ENCODE peak calls at places on chromosomes 7 and 10, in four cellular contexts. T is cardiac muscle cell, W is GM23338, J is BJ. L is an unnamed sample.

GRCh38 chr7:103031781-103032180 is 42.8 kb downstream of the FBXL13 start:
- DNase-seq in T (no peak), W (no peak), J (no peak), L (no peak)

GRCh38 chr7:16492513-16493062 is 27.1 kb upstream of the SOSTDC1 start:
- DNase-seq in W (no peak), J (no peak), T (peak), L (no peak)

GRCh38 chr7:80307251-80307856 is 172.7 kb downstream of the GNAI1 start:
- DNase-seq in W (no peak), T (peak), J (peak), L (no peak)

GRCh38 chr7:2754086-2754485 is 66.1 kb downstream of the AMZ1 start:
- DNase-seq in T (no peak), W (no peak), J (no peak), L (no peak)

GRCh38 chr7:1910827-1911226 is 240.8 kb downstream of the ELFN1 start:
- DNase-seq in J (no peak), W (no peak), T (peak), L (no peak)

GRCh38 chr10:109931153-109931552 is 7.8 kb upstream of the XPNPEP1 start:
- DNase-seq in J (no peak), W (no peak), T (peak), L (no peak)

GRCh38 chr10:18647945-18648344 is 3.4 kb downstream of the NSUN6 start:
- DNase-seq in W (no peak), J (no peak), T (no peak), L (no peak)

GRCh38 chr10:132840698-132841097 is 54.8 kb upstream of the NKX6-2 start:
- DNase-seq in T (no peak), W (no peak), J (no peak), L (no peak)

GRCh38 chr7:83427929-83428328 is 221.0 kb downstream of the SEMA3E start:
- DNase-seq in J (no peak), T (no peak), W (peak), L (no peak)

GRCh38 chr7:25619963-25620799 is 391.9 kb upstream of the NPVF start:
- DNase-seq in J (no peak), T (peak), W (no peak), L (no peak)

GRCh38 chr7:128844777-128845311 is 14.6 kb downstream of the FLNC start:
- DNase-seq in W (no peak), T (no peak), J (no peak), L (no peak)

GRCh38 chr7:128841171-128841690 is 11.0 kb downstream of the FLNC start:
- DNase-seq in W (no peak), T (no peak), J (no peak), L (no peak)

GRCh38 chr7:128841961-128842673 is 11.9 kb downstream of the FLNC start:
- DNase-seq in W (peak), J (no peak), T (peak), L (no peak)

GRCh38 chr7:128843938-128844621 is 13.9 kb downstream of the FLNC start:
- DNase-seq in T (no peak), W (no peak), J (no peak), L (no peak)

DNA sequence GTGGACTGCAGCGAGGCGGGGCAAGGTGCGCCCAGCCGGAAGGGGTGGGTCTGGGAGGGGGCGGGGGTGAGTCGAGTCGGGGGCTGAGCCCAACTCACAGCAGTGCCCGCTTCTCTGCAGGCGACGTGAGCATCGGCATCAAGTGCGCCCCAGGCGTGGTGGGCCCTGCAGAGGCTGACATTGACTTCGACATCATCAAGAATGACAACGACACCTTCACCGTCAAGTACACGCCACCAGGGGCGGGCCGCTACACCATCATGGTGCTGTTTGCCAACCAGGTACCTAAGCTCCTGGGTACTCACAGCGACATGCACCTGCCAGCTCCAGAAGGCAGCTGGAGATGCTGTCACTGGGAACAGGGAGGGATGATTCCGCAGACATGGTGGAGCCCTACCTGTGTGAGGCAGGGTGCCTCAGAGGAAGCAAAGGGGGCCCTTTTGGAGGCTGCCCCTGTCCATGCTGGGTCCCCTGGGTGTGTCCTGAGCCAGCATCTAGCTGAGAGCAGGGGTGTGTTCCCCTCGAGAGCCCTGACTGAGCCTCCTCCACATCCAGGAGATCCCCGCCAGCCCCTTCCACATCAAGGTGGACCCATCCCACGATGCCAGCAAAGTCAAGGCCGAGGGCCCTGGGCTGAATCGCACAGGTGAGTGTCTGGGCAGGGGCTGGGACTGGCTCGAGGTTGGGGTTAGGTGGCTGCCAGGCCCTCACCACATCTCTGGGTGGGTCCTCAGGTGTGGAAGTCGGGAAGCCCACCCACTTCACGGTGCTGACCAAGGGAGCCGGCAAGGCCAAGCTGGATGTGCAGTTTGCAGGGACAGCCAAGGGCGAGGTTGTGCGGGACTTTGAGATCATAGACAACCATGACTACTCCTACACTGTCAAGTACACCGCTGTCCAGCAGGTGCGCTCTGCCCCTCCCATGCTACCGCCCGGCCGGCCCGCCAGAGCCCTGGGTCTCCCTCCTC is 12.8 kb downstream of the FLNC start:
- DNase-seq in W (no peak), T (no peak), J (no peak), L (no peak)
- TF ChIP-seq CTCF in W (no peak), T (no peak), J (no peak), L (no peak)

GRCh38 chr7:109092268-109092667 is 522.6 kb downstream of the DNAJB9 start:
- DNase-seq in W (peak), T (no peak), J (no peak), L (no peak)
- TF ChIP-seq CTCF in W (peak), T (peak), J (no peak), L (peak)

DNA sequence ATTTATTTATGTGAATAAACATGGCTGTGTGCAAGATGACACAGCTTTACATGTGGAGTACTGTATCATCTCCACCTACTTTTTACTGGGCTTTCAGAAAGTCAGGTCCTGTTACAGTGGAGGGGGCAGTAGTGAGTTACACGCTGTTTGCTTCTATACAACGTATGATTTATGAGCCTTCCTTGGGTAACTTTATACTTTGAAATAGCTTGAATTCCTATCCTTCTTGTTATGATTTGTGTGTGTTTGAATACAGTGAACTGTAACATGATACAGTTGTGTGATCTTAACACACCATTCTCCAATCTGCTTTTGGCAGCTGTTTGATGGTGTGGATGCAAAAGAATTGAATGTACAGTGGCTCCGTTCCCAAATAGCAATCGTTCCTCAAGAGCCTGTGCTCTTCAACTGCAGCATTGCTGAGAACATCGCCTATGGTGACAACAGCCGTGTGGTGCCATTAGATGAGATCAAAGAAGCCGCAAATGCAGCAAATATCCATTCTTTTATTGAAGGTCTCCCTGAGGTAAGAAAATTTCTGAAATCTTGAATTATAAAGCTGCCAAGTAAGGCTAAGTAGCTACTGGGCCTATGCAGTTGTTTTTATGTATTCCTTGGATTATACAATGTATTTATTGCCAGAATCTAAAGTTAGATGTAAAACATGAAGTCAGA is 41.6 kb downstream of the SP8 start:
- DNase-seq in W (peak), T (no peak), J (no peak), L (no peak)
- TF ChIP-seq CTCF in W (peak), T (no peak), J (no peak), L (peak)

GRCh38 chr7:55536619-55537457 is 35.5 kb downstream of the VOPP1 start:
- DNase-seq in J (no peak), W (no peak), T (no peak), L (no peak)
- TF ChIP-seq CTCF in J (no peak), W (no peak), T (no peak), L (no peak)

GRCh38 chr7:127066974-127067373 is 185.8 kb downstream of the GRM8 start:
- DNase-seq in W (peak), J (no peak), T (no peak), L (no peak)
- TF ChIP-seq CTCF in W (peak), J (no peak), T (no peak), L (peak)

GRCh38 chr10:68074775-68075549 is at the start of gene HERC4:
- DNase-seq in T (peak), W (peak), J (peak), L (peak)

GRCh38 chr10:68073631-68074403 is 1.3 kb downstream of the HERC4 start:
- DNase-seq in J (no peak), W (no peak), T (peak), L (no peak)

GRCh38 chr10:68077026-68077425 is 1.9 kb upstream of the HERC4 start:
- DNase-seq in T (no peak), J (no peak), W (no peak), L (no peak)

GRCh38 chr10:68075550-68076004 is 494 bp upstream of the HERC4 start:
- DNase-seq in W (no peak), J (no peak), T (no peak), L (no peak)

GRCh38 chr10:68074404-68074774 is 694 bp downstream of the HERC4 start:
- DNase-seq in J (no peak), W (no peak), T (no peak), L (no peak)
- TF ChIP-seq CTCF in J (no peak), W (no peak), T (no peak), L (no peak)

GRCh38 chr10:24700911-24701310 is 22.8 kb downstream of the ARHGAP21 start:
- DNase-seq in J (no peak), T (no peak), W (no peak), L (no peak)
- TF ChIP-seq CTCF in J (no peak), T (no peak), W (no peak), L (no peak)

DNA sequence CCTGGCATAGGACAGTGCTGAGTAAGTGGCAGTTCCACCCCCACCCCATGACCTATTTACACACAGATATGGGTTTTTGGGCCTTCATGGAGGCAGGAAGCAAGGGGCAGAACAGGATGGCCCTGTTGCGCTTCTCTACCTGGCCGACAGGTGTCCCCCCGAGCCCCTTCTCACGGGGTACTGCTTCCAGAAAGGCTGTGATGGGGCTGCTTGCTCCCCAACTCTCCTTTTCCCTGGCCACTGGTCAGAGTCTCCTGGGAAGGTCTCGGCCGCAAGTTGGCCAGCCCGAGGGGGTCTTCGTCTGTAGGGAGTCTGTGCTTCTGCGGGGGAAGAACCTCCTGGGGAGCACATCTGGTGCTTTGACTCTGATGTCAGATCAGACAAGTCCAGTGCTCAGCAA is 139.8 kb upstream of the TNS3 start:
- DNase-seq in W (peak), J (no peak), T (no peak), L (no peak)
- TF ChIP-seq CTCF in W (peak), J (no peak), T (no peak), L (peak)

DNA sequence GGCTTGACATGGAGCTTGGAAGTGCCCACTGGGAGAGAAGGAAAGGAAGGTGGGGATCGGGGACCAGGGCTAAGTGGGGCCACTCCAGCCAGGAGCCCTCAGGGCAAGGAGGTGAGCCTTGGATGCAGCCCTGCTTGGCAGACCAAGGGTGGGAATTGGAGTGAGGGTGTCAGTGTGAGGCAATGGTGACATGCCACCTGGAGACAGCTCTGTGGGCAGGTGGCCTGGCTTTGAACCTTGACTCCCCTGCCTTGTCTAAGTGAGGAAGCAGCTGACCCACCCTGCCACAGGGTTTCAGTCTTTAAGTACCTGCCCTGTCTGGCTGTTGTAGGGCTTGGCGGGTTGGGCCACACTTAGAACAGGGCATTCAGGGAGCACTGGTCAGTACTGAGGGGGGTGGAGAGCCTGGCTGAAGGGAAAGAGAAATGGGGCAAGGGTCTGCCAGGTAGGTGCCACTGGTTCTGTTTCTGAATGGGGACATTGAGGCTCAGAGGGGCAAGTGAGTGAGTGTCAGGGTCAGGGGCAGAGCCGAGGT is 4.8 kb downstream of the RAMP3 start:
- DNase-seq in W (no peak), T (no peak), J (no peak), L (no peak)
- TF ChIP-seq CTCF in W (no peak), T (no peak), J (no peak), L (no peak)

DNA sequence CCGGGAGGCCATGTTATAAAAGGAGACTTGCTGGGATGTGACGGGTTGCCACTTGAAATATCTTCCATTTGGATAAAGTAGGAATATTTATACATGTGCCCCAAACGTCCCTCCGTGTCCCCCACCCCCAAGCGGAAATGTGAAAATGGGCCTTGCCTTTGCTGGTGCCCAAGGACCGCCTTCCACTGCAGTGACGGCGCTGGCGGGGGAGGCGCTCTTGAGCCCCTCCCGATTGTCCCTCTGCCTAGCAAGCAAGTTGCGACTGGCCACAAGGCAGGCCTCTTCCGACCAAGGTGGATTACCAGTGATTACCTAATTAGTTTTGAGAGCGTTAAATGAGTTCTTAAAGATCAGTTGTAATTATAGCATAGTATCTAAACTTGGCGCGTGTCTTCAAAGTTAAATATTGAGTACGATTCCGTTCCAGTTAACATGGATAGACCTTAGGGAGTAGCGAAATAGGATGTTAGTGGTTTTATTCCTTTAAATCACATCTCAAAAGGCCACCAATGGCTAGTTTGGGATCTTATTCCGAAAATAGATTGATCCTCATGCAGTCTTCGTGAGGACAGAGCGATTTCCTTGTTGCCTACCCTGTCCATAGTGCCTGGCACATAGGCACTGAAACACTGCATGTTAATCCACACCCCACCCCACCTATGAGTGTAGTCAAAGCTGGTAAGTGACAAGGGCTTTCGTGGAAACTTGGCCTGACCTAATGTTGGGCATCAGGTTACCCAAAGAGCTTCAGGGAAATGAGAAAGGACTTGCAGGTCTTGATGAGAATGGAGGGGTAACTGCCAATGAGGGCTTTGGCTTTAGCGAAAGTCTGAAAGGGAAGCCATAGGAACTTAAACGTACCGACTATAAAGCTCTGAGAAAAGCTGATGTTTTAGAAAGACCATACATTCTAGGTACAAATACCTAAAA is 1.1 kb downstream of the PPIA start:
- DNase-seq in T (peak), J (peak), W (peak), L (peak)
- TF ChIP-seq CTCF in T (peak), J (peak), W (peak), L (peak)

L was measured in progenitor cell of endocrine pancreas.